ENCODE peak calls at places on chromosomes 16 and 17, in ten cellular contexts. K, J, F, Q, Z, M, G, O, S and B are unnamed samples. For H3K4me1 and H3K9me3, the result is how much of the 10 kb centered on the place peaks cover.

GRCh38 chr16:75265911-75266701 is 14.7 kb upstream of the BCAR1 start:
- DNase-seq in K (peak), J (peak), F (no peak), Q (peak), Z (no peak), M (peak), G (no peak), O (peak), S (peak), B (peak)

GRCh38 chr16:83842755-83843507 is 35.2 kb downstream of the HSBP1 start:
- DNase-seq in K (no peak), J (no peak), F (no peak), Q (no peak), Z (no peak), M (no peak), G (no peak), O (no peak), S (no peak), B (no peak)

GRCh38 chr17:4938670-4939553 is 934 bp downstream of the SLC25A11 start:
- DNase-seq in K (no peak), J (no peak), F (no peak), Q (no peak), Z (no peak), M (no peak), G (peak), O (no peak), S (no peak), B (peak)

GRCh38 chr17:50166518-50167181 is 845 bp downstream of the SGCA start:
- DNase-seq in K (no peak), J (no peak), F (no peak), Q (no peak), Z (no peak), M (no peak), G (no peak), O (no peak), S (no peak), B (peak)

GRCh38 chr16:14564323-14564722 is 65.7 kb downstream of the PARN start:
- DNase-seq in K (no peak), J (no peak), F (no peak), Q (no peak), Z (no peak), M (peak), G (no peak), O (peak), S (no peak), B (no peak)

GRCh38 chr17:18278867-18279266 is 18.4 kb downstream of the MIEF2 start:
- DNase-seq in K (no peak), J (no peak), F (no peak), Q (no peak), Z (peak), M (no peak), G (no peak), O (no peak), S (no peak), B (peak)

GRCh38 chr17:44987883-44988195 is 19.7 kb upstream of the C1QL1 start:
- DNase-seq in K (no peak), J (no peak), F (no peak), Q (no peak), Z (no peak), M (no peak), G (no peak), O (no peak), S (no peak), B (no peak)

GRCh38 chr16:87062569-87063442 is 254.4 kb downstream of the C16orf95 start:
- DNase-seq in K (peak), J (peak), F (no peak), Q (peak), Z (peak), M (peak), G (no peak), O (peak), S (peak), B (peak)

GRCh38 chr17:42879596-42879985 is 21.0 kb upstream of the G6PC1 start:
- DNase-seq in K (no peak), J (no peak), F (no peak), Q (no peak), Z (peak), M (no peak), G (no peak), O (no peak), S (no peak), B (peak)

GRCh38 chr17:78915872-78916632 is 9.1 kb downstream of the TIMP2 start:
- DNase-seq in K (peak), J (no peak), F (no peak), Q (peak), Z (peak), M (peak), G (peak), O (peak), S (no peak), B (peak)

GRCh38 chr16:12661656-12662172 is 142.0 kb downstream of the CPPED1 start:
- DNase-seq in K (no peak), J (no peak), F (no peak), Q (no peak), Z (peak), M (peak), G (no peak), O (no peak), S (no peak), B (no peak)

GRCh38 chr16:87366288-87366687 is 17.3 kb downstream of the FBXO31 start:
- DNase-seq in K (no peak), J (no peak), F (no peak), Q (no peak), Z (no peak), M (no peak), G (no peak), O (no peak), S (no peak), B (no peak)

GRCh38 chr17:62093188-62094155 is 28.4 kb upstream of the MED13 start:
- DNase-seq in K (no peak), J (peak), F (no peak), Q (peak), Z (peak), M (peak), G (no peak), O (no peak), S (no peak), B (peak)

GRCh38 chr17:42403150-42403549 is 14.9 kb upstream of the STAT3 start:
- DNase-seq in K (no peak), J (peak), F (no peak), Q (no peak), Z (no peak), M (no peak), G (no peak), O (no peak), S (no peak), B (peak)

GRCh38 chr17:80649672-80650338 is 105.2 kb downstream of the RPTOR start:
- DNase-seq in K (peak), J (peak), F (peak), Q (peak), Z (peak), M (peak), G (peak), O (peak), S (peak), B (peak)

GRCh38 chr16:24974859-24975258 is 40.3 kb downstream of the ARHGAP17 start:
- DNase-seq in K (no peak), J (no peak), F (no peak), Q (no peak), Z (no peak), M (no peak), G (no peak), O (no peak), S (peak), B (no peak)

GRCh38 chr17:76558210-76559095 is 18.6 kb downstream of the PRCD start:
- DNase-seq in K (no peak), J (peak), F (peak), Q (no peak), Z (peak), M (peak), G (no peak), O (no peak), S (no peak), B (peak)

GRCh38 chr17:57294075-57294474 is 37.8 kb downstream of the MSI2 start:
- DNase-seq in K (no peak), J (no peak), F (no peak), Q (no peak), Z (no peak), M (no peak), G (no peak), O (no peak), S (no peak), B (no peak)

GRCh38 chr17:78583091-78583490 is 5.9 kb upstream of the DNAH17 start:
- DNase-seq in K (no peak), J (peak), F (no peak), Q (peak), Z (no peak), M (peak), G (peak), O (no peak), S (no peak), B (peak)

GRCh38 chr16:1408171-1408837 is 6.2 kb downstream of the UNKL start:
- DNase-seq in K (peak), J (peak), F (peak), Q (peak), Z (peak), M (peak), G (peak), O (peak), S (peak), B (peak)

GRCh38 chr16:50102046-50102756 is 36.4 kb downstream of the HEATR3 start:
- DNase-seq in K (no peak), J (no peak), F (no peak), Q (no peak), Z (peak), M (no peak), G (no peak), O (no peak), S (no peak), B (peak)

GRCh38 chr17:81831957-81832607 is 1.0 kb downstream of the MCRIP1 start:
- DNase-seq in K (no peak), J (no peak), F (peak), Q (no peak), Z (peak), M (no peak), G (peak), O (peak), S (peak), B (peak)

GRCh38 chr16:48970216-48970615 is 311.4 kb downstream of the CBLN1 start:
- DNase-seq in K (no peak), J (no peak), F (no peak), Q (no peak), Z (no peak), M (no peak), G (no peak), O (no peak), S (no peak), B (no peak)

GRCh38 chr16:83438326-83438725 is 369.5 kb upstream of the HSBP1 start:
- DNase-seq in K (no peak), J (no peak), F (no peak), Q (no peak), Z (no peak), M (no peak), G (no peak), O (no peak), S (no peak), B (no peak)

GRCh38 chr16:66950971-66951790 is 9.9 kb upstream of the CES3 start:
- DNase-seq in K (no peak), J (no peak), F (no peak), Q (no peak), Z (no peak), M (no peak), G (no peak), O (no peak), S (no peak), B (no peak)

GRCh38 chr17:36935681-36936454 is 1.4 kb upstream of the LHX1 start:
- DNase-seq in K (no peak), J (peak), F (no peak), Q (peak), Z (no peak), M (no peak), G (no peak), O (no peak), S (no peak), B (peak)

GRCh38 chr17:32192379-32192778 is 50.1 kb downstream of the RHOT1 start:
- DNase-seq in K (no peak), J (no peak), F (no peak), Q (no peak), Z (peak), M (peak), G (no peak), O (no peak), S (no peak), B (peak)

GRCh38 chr16:75062135-75062943 is 54.2 kb downstream of the LDHD start:
- DNase-seq in K (peak), J (no peak), F (no peak), Q (no peak), Z (peak), M (no peak), G (no peak), O (peak), S (no peak), B (no peak)

GRCh38 chr17:1634841-1635650 is 6.4 kb upstream of the SLC43A2 start:
- DNase-seq in K (no peak), J (no peak), F (no peak), Q (no peak), Z (no peak), M (no peak), G (peak), O (no peak), S (no peak), B (peak)

GRCh38 chr17:77409282-77410161 is 268.8 kb downstream of the SEC14L1 start:
- DNase-seq in K (peak), J (no peak), F (peak), Q (no peak), Z (peak), M (no peak), G (no peak), O (no peak), S (peak), B (no peak)

DNA sequence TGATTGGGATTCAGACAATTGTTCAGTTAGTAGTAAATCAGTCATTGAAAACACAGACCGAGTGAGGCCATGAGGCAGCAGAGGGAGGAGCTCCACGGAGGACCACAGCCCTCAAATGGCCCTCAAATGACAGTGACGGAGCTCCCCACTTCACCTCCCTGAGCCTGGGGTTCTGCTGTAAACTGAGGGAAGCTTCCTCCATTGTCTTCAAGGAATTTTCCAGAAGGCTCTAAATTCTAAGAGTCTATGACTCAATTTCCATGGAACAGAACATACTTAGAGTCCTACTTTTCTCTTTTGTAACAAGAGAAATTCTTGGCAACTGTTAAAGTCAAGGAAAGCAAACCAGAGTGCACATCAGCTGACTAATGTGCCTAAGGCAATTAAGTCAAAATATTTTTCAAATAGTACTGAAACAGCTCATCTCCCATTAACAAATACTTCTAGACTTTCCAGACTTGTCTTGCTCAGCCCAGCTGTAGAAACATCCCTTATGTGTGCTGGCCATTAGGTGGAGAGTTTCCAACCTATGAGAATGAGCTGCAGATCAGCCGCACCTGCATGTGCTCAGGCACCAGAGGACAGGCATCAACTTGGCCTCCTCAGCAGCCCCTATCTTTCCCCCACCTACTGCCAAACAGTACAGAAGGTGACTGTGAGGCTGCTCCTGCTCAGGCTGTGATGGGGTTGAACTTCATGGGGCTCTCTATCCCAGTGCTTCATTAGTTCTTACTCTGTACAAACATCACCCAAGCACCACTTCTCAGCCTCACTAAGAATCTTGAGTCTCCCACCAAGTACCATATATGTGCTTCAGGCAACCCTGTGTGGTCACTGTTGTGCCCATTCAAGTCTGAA is 32.3 kb downstream of the TEX2 start:
- DNase-seq in K (no peak), J (no peak), F (no peak), Q (no peak), Z (peak), M (peak), G (no peak), O (no peak), S (peak), B (peak)
- H3K4me1 ChIP-seq in K (under half), J (under half), F (under half), Q (under half), Z (under half), M (under half), G (under half), O (under half), S (under half), B (under half)

GRCh38 chr16:35733278-35733965 is 2274.0 kb downstream of the TP53TG3F start:
- DNase-seq in K (no peak), J (no peak), F (no peak), Q (no peak), Z (no peak), M (no peak), G (no peak), O (no peak), S (peak), B (peak)
- H3K9me3 ChIP-seq in K (under half), J (under half), F (under half), Q (under half), Z (under half), M (under half), G (half or more), O (under half), S (under half), B (under half)

GRCh38 chr16:85521737-85522042 is 91.4 kb upstream of the GSE1 start:
- DNase-seq in K (no peak), J (no peak), F (no peak), Q (no peak), Z (no peak), M (no peak), G (no peak), O (no peak), S (no peak), B (no peak)
- H3K4me1 ChIP-seq in K (under half), J (under half), F (under half), Q (under half), Z (under half), M (under half), G (under half), O (half or more), S (under half), B (under half)

GRCh38 chr17:21823130-21823529 is 130.8 kb downstream of the KCNJ18 start:
- DNase-seq in K (no peak), J (no peak), F (no peak), Q (no peak), Z (no peak), M (no peak), G (no peak), O (no peak), S (no peak), B (no peak)
- H3K9me3 ChIP-seq in K (under half), J (under half), F (under half), Q (under half), Z (under half), M (under half), G (under half), O (under half), S (under half), B (under half)

GRCh38 chr17:74427048-74427762 is 4.7 kb upstream of the GPRC5C start:
- DNase-seq in K (peak), J (no peak), F (no peak), Q (no peak), Z (no peak), M (no peak), G (no peak), O (peak), S (no peak), B (peak)
- H3K4me1 ChIP-seq in K (under half), J (under half), F (under half), Q (under half), Z (under half), M (under half), G (under half), O (under half), S (under half), B (under half)

GRCh38 chr16:3938471-3938842 is 57.9 kb upstream of the CREBBP start:
- DNase-seq in K (no peak), J (no peak), F (no peak), Q (no peak), Z (no peak), M (no peak), G (no peak), O (no peak), S (no peak), B (no peak)
- H3K9me3 ChIP-seq in K (under half), J (under half), F (under half), Q (under half), Z (under half), M (under half), G (under half), O (under half), S (under half), B (under half)